ENCODE peak calls at places on chromosomes 3 and 15, in four cellular contexts. One of them, this sample, is unnamed.

GRCh38 chr3:130354430-130354829 is 9.0 kb downstream of the COL6A5 start:
- DNase-seq in stimulated activated CD4-positive, alpha-beta T cell treated with anti-CD3 and anti-CD28 coated beads, Interleukin-15, amount 100 ng/mL, for 1 hour: no peak
- DNase-seq in effector memory CD8-positive, alpha-beta T cell: no peak
- DNase-seq in activated naive CD4-positive, alpha-beta T cell: no peak
- DNase-seq in this sample: no peak

GRCh38 chr3:46850468-46850780 is 12.8 kb downstream of the MYL3 start:
- DNase-seq in activated naive CD4-positive, alpha-beta T cell: no peak
- DNase-seq in stimulated activated CD4-positive, alpha-beta T cell treated with anti-CD3 and anti-CD28 coated beads, Interleukin-15, amount 100 ng/mL, for 1 hour: no peak
- DNase-seq in effector memory CD8-positive, alpha-beta T cell: no peak
- DNase-seq in this sample: no peak

GRCh38 chr15:90018216-90018831 is 17.2 kb downstream of the ZNF710 start:
- DNase-seq in activated naive CD4-positive, alpha-beta T cell: no peak
- DNase-seq in stimulated activated CD4-positive, alpha-beta T cell treated with anti-CD3 and anti-CD28 coated beads, Interleukin-15, amount 100 ng/mL, for 1 hour: no peak
- DNase-seq in effector memory CD8-positive, alpha-beta T cell: no peak
- DNase-seq in this sample: peak

GRCh38 chr3:151213151-151213550 is 10.1 kb upstream of the GPR171 start:
- DNase-seq in activated naive CD4-positive, alpha-beta T cell: no peak
- DNase-seq in stimulated activated CD4-positive, alpha-beta T cell treated with anti-CD3 and anti-CD28 coated beads, Interleukin-15, amount 100 ng/mL, for 1 hour: no peak
- DNase-seq in effector memory CD8-positive, alpha-beta T cell: no peak
- DNase-seq in this sample: no peak

GRCh38 chr15:26115229-26115943 is 252.3 kb upstream of the ATP10A start:
- DNase-seq in stimulated activated CD4-positive, alpha-beta T cell treated with anti-CD3 and anti-CD28 coated beads, Interleukin-15, amount 100 ng/mL, for 1 hour: no peak
- DNase-seq in effector memory CD8-positive, alpha-beta T cell: no peak
- DNase-seq in activated naive CD4-positive, alpha-beta T cell: no peak
- DNase-seq in this sample: no peak

GRCh38 chr15:98948456-98948855 is 59.1 kb downstream of the PGPEP1L start:
- DNase-seq in effector memory CD8-positive, alpha-beta T cell: no peak
- DNase-seq in activated naive CD4-positive, alpha-beta T cell: no peak
- DNase-seq in stimulated activated CD4-positive, alpha-beta T cell treated with anti-CD3 and anti-CD28 coated beads, Interleukin-15, amount 100 ng/mL, for 1 hour: no peak
- DNase-seq in this sample: no peak

GRCh38 chr15:82306791-82307713 is 42.2 kb downstream of the GOLGA6L10 start:
- DNase-seq in effector memory CD8-positive, alpha-beta T cell: no peak
- DNase-seq in activated naive CD4-positive, alpha-beta T cell: no peak
- DNase-seq in stimulated activated CD4-positive, alpha-beta T cell treated with anti-CD3 and anti-CD28 coated beads, Interleukin-15, amount 100 ng/mL, for 1 hour: no peak
- DNase-seq in this sample: no peak

GRCh38 chr3:107753494-107753893 is 230.7 kb downstream of the BBX start:
- DNase-seq in stimulated activated CD4-positive, alpha-beta T cell treated with anti-CD3 and anti-CD28 coated beads, Interleukin-15, amount 100 ng/mL, for 1 hour: no peak
- DNase-seq in effector memory CD8-positive, alpha-beta T cell: peak
- DNase-seq in activated naive CD4-positive, alpha-beta T cell: no peak
- DNase-seq in this sample: peak

GRCh38 chr15:67820992-67821783 is 4.1 kb upstream of the SKOR1 start:
- DNase-seq in activated naive CD4-positive, alpha-beta T cell: no peak
- DNase-seq in effector memory CD8-positive, alpha-beta T cell: no peak
- DNase-seq in stimulated activated CD4-positive, alpha-beta T cell treated with anti-CD3 and anti-CD28 coated beads, Interleukin-15, amount 100 ng/mL, for 1 hour: no peak
- DNase-seq in this sample: no peak

GRCh38 chr3:8776406-8776805 is 7.0 kb upstream of the OXTR start:
- DNase-seq in activated naive CD4-positive, alpha-beta T cell: no peak
- DNase-seq in stimulated activated CD4-positive, alpha-beta T cell treated with anti-CD3 and anti-CD28 coated beads, Interleukin-15, amount 100 ng/mL, for 1 hour: no peak
- DNase-seq in effector memory CD8-positive, alpha-beta T cell: no peak
- DNase-seq in this sample: no peak

GRCh38 chr15:64461577-64462162 is 1.3 kb downstream of the ZNF609 start:
- DNase-seq in effector memory CD8-positive, alpha-beta T cell: no peak
- DNase-seq in stimulated activated CD4-positive, alpha-beta T cell treated with anti-CD3 and anti-CD28 coated beads, Interleukin-15, amount 100 ng/mL, for 1 hour: no peak
- DNase-seq in activated naive CD4-positive, alpha-beta T cell: no peak
- DNase-seq in this sample: peak

GRCh38 chr3:45064512-45065372 is 38.6 kb downstream of the CLEC3B start:
- DNase-seq in effector memory CD8-positive, alpha-beta T cell: no peak
- DNase-seq in stimulated activated CD4-positive, alpha-beta T cell treated with anti-CD3 and anti-CD28 coated beads, Interleukin-15, amount 100 ng/mL, for 1 hour: peak
- DNase-seq in activated naive CD4-positive, alpha-beta T cell: no peak
- DNase-seq in this sample: no peak

GRCh38 chr15:70147178-70147760 is 49.6 kb upstream of the TLE3 start:
- DNase-seq in stimulated activated CD4-positive, alpha-beta T cell treated with anti-CD3 and anti-CD28 coated beads, Interleukin-15, amount 100 ng/mL, for 1 hour: no peak
- DNase-seq in activated naive CD4-positive, alpha-beta T cell: no peak
- DNase-seq in effector memory CD8-positive, alpha-beta T cell: no peak
- DNase-seq in this sample: no peak

GRCh38 chr3:10530241-10530640 is 24.9 kb upstream of the ATP2B2 start:
- DNase-seq in stimulated activated CD4-positive, alpha-beta T cell treated with anti-CD3 and anti-CD28 coated beads, Interleukin-15, amount 100 ng/mL, for 1 hour: no peak
- DNase-seq in effector memory CD8-positive, alpha-beta T cell: no peak
- DNase-seq in activated naive CD4-positive, alpha-beta T cell: no peak
- DNase-seq in this sample: no peak

GRCh38 chr3:25783661-25784512 is 644 bp upstream of the NGLY1 start:
- DNase-seq in stimulated activated CD4-positive, alpha-beta T cell treated with anti-CD3 and anti-CD28 coated beads, Interleukin-15, amount 100 ng/mL, for 1 hour: no peak
- DNase-seq in effector memory CD8-positive, alpha-beta T cell: no peak
- DNase-seq in activated naive CD4-positive, alpha-beta T cell: no peak
- DNase-seq in this sample: peak

GRCh38 chr3:54670269-54671000 is 257.4 kb downstream of the LRTM1 start:
- DNase-seq in effector memory CD8-positive, alpha-beta T cell: no peak
- DNase-seq in stimulated activated CD4-positive, alpha-beta T cell treated with anti-CD3 and anti-CD28 coated beads, Interleukin-15, amount 100 ng/mL, for 1 hour: no peak
- DNase-seq in activated naive CD4-positive, alpha-beta T cell: no peak
- DNase-seq in this sample: peak

GRCh38 chr15:37099321-37100108 is 834 bp downstream of the MEIS2 start:
- DNase-seq in activated naive CD4-positive, alpha-beta T cell: no peak
- DNase-seq in effector memory CD8-positive, alpha-beta T cell: no peak
- DNase-seq in stimulated activated CD4-positive, alpha-beta T cell treated with anti-CD3 and anti-CD28 coated beads, Interleukin-15, amount 100 ng/mL, for 1 hour: no peak
- DNase-seq in this sample: peak

GRCh38 chr3:25558106-25558505 is 106.6 kb downstream of the TOP2B start:
- DNase-seq in stimulated activated CD4-positive, alpha-beta T cell treated with anti-CD3 and anti-CD28 coated beads, Interleukin-15, amount 100 ng/mL, for 1 hour: no peak
- DNase-seq in effector memory CD8-positive, alpha-beta T cell: no peak
- DNase-seq in activated naive CD4-positive, alpha-beta T cell: no peak
- DNase-seq in this sample: no peak

GRCh38 chr3:47089605-47090004 is 74.3 kb downstream of the SETD2 start:
- DNase-seq in effector memory CD8-positive, alpha-beta T cell: no peak
- DNase-seq in activated naive CD4-positive, alpha-beta T cell: no peak
- DNase-seq in stimulated activated CD4-positive, alpha-beta T cell treated with anti-CD3 and anti-CD28 coated beads, Interleukin-15, amount 100 ng/mL, for 1 hour: no peak
- DNase-seq in this sample: peak

GRCh38 chr3:137180220-137180619 is 222.4 kb downstream of the IL20RB start:
- DNase-seq in stimulated activated CD4-positive, alpha-beta T cell treated with anti-CD3 and anti-CD28 coated beads, Interleukin-15, amount 100 ng/mL, for 1 hour: no peak
- DNase-seq in effector memory CD8-positive, alpha-beta T cell: no peak
- DNase-seq in activated naive CD4-positive, alpha-beta T cell: no peak
- DNase-seq in this sample: no peak

GRCh38 chr3:75321060-75321459 is 343.1 kb upstream of the FRG2C start:
- DNase-seq in effector memory CD8-positive, alpha-beta T cell: no peak
- DNase-seq in activated naive CD4-positive, alpha-beta T cell: no peak
- DNase-seq in stimulated activated CD4-positive, alpha-beta T cell treated with anti-CD3 and anti-CD28 coated beads, Interleukin-15, amount 100 ng/mL, for 1 hour: no peak
- DNase-seq in this sample: no peak

GRCh38 chr3:52193059-52193458 is 4.9 kb upstream of the ALAS1 start:
- DNase-seq in effector memory CD8-positive, alpha-beta T cell: no peak
- DNase-seq in stimulated activated CD4-positive, alpha-beta T cell treated with anti-CD3 and anti-CD28 coated beads, Interleukin-15, amount 100 ng/mL, for 1 hour: no peak
- DNase-seq in activated naive CD4-positive, alpha-beta T cell: no peak
- DNase-seq in this sample: peak

GRCh38 chr3:103791786-103792515 is 1357.1 kb downstream of the ZPLD1 start:
- DNase-seq in stimulated activated CD4-positive, alpha-beta T cell treated with anti-CD3 and anti-CD28 coated beads, Interleukin-15, amount 100 ng/mL, for 1 hour: no peak
- DNase-seq in effector memory CD8-positive, alpha-beta T cell: no peak
- DNase-seq in activated naive CD4-positive, alpha-beta T cell: no peak
- DNase-seq in this sample: no peak

GRCh38 chr15:42315435-42316020 is 42.3 kb upstream of the TMEM87A start:
- DNase-seq in stimulated activated CD4-positive, alpha-beta T cell treated with anti-CD3 and anti-CD28 coated beads, Interleukin-15, amount 100 ng/mL, for 1 hour: no peak
- DNase-seq in activated naive CD4-positive, alpha-beta T cell: no peak
- DNase-seq in effector memory CD8-positive, alpha-beta T cell: no peak
- DNase-seq in this sample: no peak

GRCh38 chr15:71444866-71445590 is 329.8 kb downstream of the THSD4 start:
- DNase-seq in activated naive CD4-positive, alpha-beta T cell: no peak
- DNase-seq in stimulated activated CD4-positive, alpha-beta T cell treated with anti-CD3 and anti-CD28 coated beads, Interleukin-15, amount 100 ng/mL, for 1 hour: no peak
- DNase-seq in effector memory CD8-positive, alpha-beta T cell: no peak
- DNase-seq in this sample: no peak

GRCh38 chr15:61155741-61156700 is 73.1 kb downstream of the RORA start:
- DNase-seq in activated naive CD4-positive, alpha-beta T cell: no peak
- DNase-seq in effector memory CD8-positive, alpha-beta T cell: no peak
- DNase-seq in stimulated activated CD4-positive, alpha-beta T cell treated with anti-CD3 and anti-CD28 coated beads, Interleukin-15, amount 100 ng/mL, for 1 hour: no peak
- DNase-seq in this sample: no peak

GRCh38 chr3:142348460-142348859 is 99.4 kb downstream of the XRN1 start:
- DNase-seq in stimulated activated CD4-positive, alpha-beta T cell treated with anti-CD3 and anti-CD28 coated beads, Interleukin-15, amount 100 ng/mL, for 1 hour: no peak
- DNase-seq in activated naive CD4-positive, alpha-beta T cell: no peak
- DNase-seq in effector memory CD8-positive, alpha-beta T cell: no peak
- DNase-seq in this sample: no peak

GRCh38 chr3:40324621-40325020 is 15.1 kb downstream of the EIF1B start:
- DNase-seq in effector memory CD8-positive, alpha-beta T cell: no peak
- DNase-seq in activated naive CD4-positive, alpha-beta T cell: no peak
- DNase-seq in stimulated activated CD4-positive, alpha-beta T cell treated with anti-CD3 and anti-CD28 coated beads, Interleukin-15, amount 100 ng/mL, for 1 hour: no peak
- DNase-seq in this sample: no peak

GRCh38 chr3:47001731-47002489 is 22.4 kb downstream of the NBEAL2 start:
- DNase-seq in stimulated activated CD4-positive, alpha-beta T cell treated with anti-CD3 and anti-CD28 coated beads, Interleukin-15, amount 100 ng/mL, for 1 hour: no peak
- DNase-seq in effector memory CD8-positive, alpha-beta T cell: no peak
- DNase-seq in activated naive CD4-positive, alpha-beta T cell: no peak
- DNase-seq in this sample: no peak

GRCh38 chr3:194140520-194141414 is 4.8 kb downstream of the HES1 start:
- DNase-seq in effector memory CD8-positive, alpha-beta T cell: no peak
- DNase-seq in stimulated activated CD4-positive, alpha-beta T cell treated with anti-CD3 and anti-CD28 coated beads, Interleukin-15, amount 100 ng/mL, for 1 hour: no peak
- DNase-seq in activated naive CD4-positive, alpha-beta T cell: no peak
- DNase-seq in this sample: peak

GRCh38 chr3:107222927-107223326 is 154.3 kb upstream of the CCDC54 start:
- DNase-seq in effector memory CD8-positive, alpha-beta T cell: no peak
- DNase-seq in stimulated activated CD4-positive, alpha-beta T cell treated with anti-CD3 and anti-CD28 coated beads, Interleukin-15, amount 100 ng/mL, for 1 hour: no peak
- DNase-seq in activated naive CD4-positive, alpha-beta T cell: no peak
- DNase-seq in this sample: no peak

GRCh38 chr15:24985224-24985623 is 30.4 kb downstream of the SNRPN start:
- DNase-seq in activated naive CD4-positive, alpha-beta T cell: no peak
- DNase-seq in effector memory CD8-positive, alpha-beta T cell: no peak
- DNase-seq in stimulated activated CD4-positive, alpha-beta T cell treated with anti-CD3 and anti-CD28 coated beads, Interleukin-15, amount 100 ng/mL, for 1 hour: no peak
- DNase-seq in this sample: no peak

GRCh38 chr3:60303160-60303559 is 948.1 kb downstream of the FHIT start:
- DNase-seq in effector memory CD8-positive, alpha-beta T cell: no peak
- DNase-seq in stimulated activated CD4-positive, alpha-beta T cell treated with anti-CD3 and anti-CD28 coated beads, Interleukin-15, amount 100 ng/mL, for 1 hour: no peak
- DNase-seq in activated naive CD4-positive, alpha-beta T cell: no peak
- DNase-seq in this sample: no peak

GRCh38 chr3:23648326-23648964 is 157.3 kb upstream of the UBE2E1 start:
- DNase-seq in activated naive CD4-positive, alpha-beta T cell: no peak
- DNase-seq in stimulated activated CD4-positive, alpha-beta T cell treated with anti-CD3 and anti-CD28 coated beads, Interleukin-15, amount 100 ng/mL, for 1 hour: no peak
- DNase-seq in effector memory CD8-positive, alpha-beta T cell: no peak
- DNase-seq in this sample: no peak

GRCh38 chr3:100128565-100128964 is 14.3 kb upstream of the FILIP1L start:
- DNase-seq in effector memory CD8-positive, alpha-beta T cell: no peak
- DNase-seq in activated naive CD4-positive, alpha-beta T cell: no peak
- DNase-seq in stimulated activated CD4-positive, alpha-beta T cell treated with anti-CD3 and anti-CD28 coated beads, Interleukin-15, amount 100 ng/mL, for 1 hour: no peak
- DNase-seq in this sample: no peak

GRCh38 chr15:71011503-71012155 is 103.6 kb upstream of the THSD4 start:
- DNase-seq in effector memory CD8-positive, alpha-beta T cell: no peak
- DNase-seq in activated naive CD4-positive, alpha-beta T cell: no peak
- DNase-seq in stimulated activated CD4-positive, alpha-beta T cell treated with anti-CD3 and anti-CD28 coated beads, Interleukin-15, amount 100 ng/mL, for 1 hour: no peak
- DNase-seq in this sample: peak

GRCh38 chr15:80730395-80730794 is 35.3 kb downstream of the ABHD17C start:
- DNase-seq in effector memory CD8-positive, alpha-beta T cell: no peak
- DNase-seq in activated naive CD4-positive, alpha-beta T cell: no peak
- DNase-seq in stimulated activated CD4-positive, alpha-beta T cell treated with anti-CD3 and anti-CD28 coated beads, Interleukin-15, amount 100 ng/mL, for 1 hour: no peak
- DNase-seq in this sample: no peak

GRCh38 chr15:66923438-66923881 is 141.9 kb upstream of the SMAD3 start:
- DNase-seq in effector memory CD8-positive, alpha-beta T cell: no peak
- DNase-seq in activated naive CD4-positive, alpha-beta T cell: no peak
- DNase-seq in stimulated activated CD4-positive, alpha-beta T cell treated with anti-CD3 and anti-CD28 coated beads, Interleukin-15, amount 100 ng/mL, for 1 hour: no peak
- DNase-seq in this sample: peak